ENCODE peak calls at places on chromosomes 2 and 18, in nine cellular contexts. F, U, D, T, V, S, A, J and C are unnamed samples. For H3K27me3, the result is how much of the 10 kb centered on the place peaks cover.

GRCh38 chr2:204452464-204453023 is 92.7 kb upstream of the PARD3B start:
- DNase-seq in A (peak), T (peak), V (no peak), J (peak), U (no peak), D (peak), S (no peak), F (peak), C (no peak)

GRCh38 chr2:47230418-47230817 is 75.3 kb upstream of the STPG4 start:
- DNase-seq in T (no peak), F (no peak), A (no peak), U (peak), J (peak), D (no peak), S (no peak), V (no peak), C (no peak)

GRCh38 chr2:112706170-112706664 is 14.6 kb upstream of the NT5DC4 start:
- DNase-seq in A (no peak), T (no peak), D (no peak), F (no peak), J (no peak), S (peak), V (peak), U (no peak), C (no peak)

GRCh38 chr2:123502926-123503325 is 522.2 kb upstream of the CNTNAP5 start:
- DNase-seq in D (no peak), V (no peak), A (no peak), T (no peak), S (no peak), J (no peak), F (no peak), U (no peak), C (no peak)

GRCh38 chr2:164964744-164965143 is 9.4 kb upstream of the SLC38A11 start:
- DNase-seq in T (no peak), F (no peak), U (no peak), S (no peak), J (no peak), V (no peak), A (no peak), D (no peak), C (no peak)

GRCh38 chr2:8169443-8169842 is 512.4 kb upstream of the ID2 start:
- DNase-seq in A (no peak), D (no peak), U (no peak), T (peak), V (no peak), S (no peak), F (no peak), J (no peak), C (no peak)

GRCh38 chr2:160651416-160652200 is 158.0 kb upstream of the RBMS1 start:
- DNase-seq in S (no peak), U (no peak), T (no peak), D (no peak), F (no peak), V (no peak), A (no peak), J (no peak), C (no peak)

GRCh38 chr2:201987426-201987825 is 46.2 kb upstream of the FZD7 start:
- DNase-seq in J (no peak), V (no peak), F (no peak), T (no peak), A (no peak), S (no peak), D (no peak), U (no peak), C (no peak)

GRCh38 chr2:240208631-240209211 is 68.3 kb upstream of the OTOS start:
- DNase-seq in F (no peak), J (no peak), A (no peak), T (no peak), V (no peak), U (no peak), D (no peak), S (no peak), C (no peak)

GRCh38 chr2:127107622-127107999 is 657 bp upstream of the BIN1 start:
- DNase-seq in F (no peak), S (no peak), T (no peak), A (no peak), D (peak), U (no peak), J (no peak), V (no peak), C (no peak)

GRCh38 chr2:145777297-145777696 is 1257.4 kb upstream of the ZEB2 start:
- DNase-seq in F (no peak), D (no peak), T (peak), S (no peak), U (no peak), A (no peak), J (no peak), V (no peak), C (no peak)

GRCh38 chr2:233152541-233152940 is 92.4 kb downstream of the INPP5D start:
- DNase-seq in D (no peak), S (no peak), V (no peak), U (peak), A (no peak), J (peak), T (peak), F (no peak), C (peak)

GRCh38 chr18:3703732-3704176 is 253.8 kb downstream of the TGIF1 start:
- DNase-seq in U (no peak), V (peak), T (peak), J (peak), F (peak), S (no peak), D (peak), A (peak), C (peak)

GRCh38 chr2:128057334-128057733 is 29.5 kb upstream of the SAP130 start:
- DNase-seq in U (no peak), F (no peak), D (no peak), A (no peak), J (no peak), V (no peak), S (no peak), T (no peak), C (no peak)

GRCh38 chr18:49400398-49401072 is 59.9 kb downstream of the DYM start:
- DNase-seq in F (no peak), V (no peak), A (no peak), S (no peak), T (peak), J (no peak), D (no peak), U (no peak), C (no peak)

GRCh38 chr2:100237770-100238169 is 84.5 kb downstream of the LONRF2 start:
- DNase-seq in S (no peak), V (no peak), A (no peak), D (no peak), J (no peak), F (no peak), T (no peak), U (no peak), C (no peak)

GRCh38 chr2:53303012-53303578 is 464.5 kb upstream of the CHAC2 start:
- DNase-seq in J (no peak), U (no peak), V (no peak), A (no peak), D (no peak), F (no peak), S (no peak), T (no peak), C (no peak)

GRCh38 chr2:217165547-217165946 is 305.7 kb upstream of the TNP1 start:
- DNase-seq in U (no peak), A (no peak), T (peak), S (no peak), V (no peak), J (no peak), D (no peak), F (no peak), C (no peak)
- H3K27me3 ChIP-seq in U (under half), A (under half), T (under half), S (under half), V (under half), J (under half), D (under half), F (under half), C (under half)

GRCh38 chr18:44732604-44733003 is 51.9 kb downstream of the SETBP1 start:
- DNase-seq in U (no peak), S (no peak), V (no peak), T (no peak), J (no peak), A (no peak), F (no peak), D (no peak), C (no peak)

GRCh38 chr18:44733069-44733753 is 52.5 kb downstream of the SETBP1 start:
- DNase-seq in D (peak), A (no peak), S (no peak), U (no peak), T (peak), V (no peak), F (no peak), J (no peak), C (no peak)

GRCh38 chr18:44731866-44732555 is 51.3 kb downstream of the SETBP1 start:
- DNase-seq in D (peak), T (peak), U (no peak), J (no peak), S (no peak), F (no peak), V (no peak), A (no peak), C (no peak)

GRCh38 chr18:44735071-44735470 is 54.4 kb downstream of the SETBP1 start:
- DNase-seq in J (no peak), V (no peak), T (no peak), U (no peak), D (no peak), A (no peak), F (no peak), S (no peak), C (no peak)

DNA sequence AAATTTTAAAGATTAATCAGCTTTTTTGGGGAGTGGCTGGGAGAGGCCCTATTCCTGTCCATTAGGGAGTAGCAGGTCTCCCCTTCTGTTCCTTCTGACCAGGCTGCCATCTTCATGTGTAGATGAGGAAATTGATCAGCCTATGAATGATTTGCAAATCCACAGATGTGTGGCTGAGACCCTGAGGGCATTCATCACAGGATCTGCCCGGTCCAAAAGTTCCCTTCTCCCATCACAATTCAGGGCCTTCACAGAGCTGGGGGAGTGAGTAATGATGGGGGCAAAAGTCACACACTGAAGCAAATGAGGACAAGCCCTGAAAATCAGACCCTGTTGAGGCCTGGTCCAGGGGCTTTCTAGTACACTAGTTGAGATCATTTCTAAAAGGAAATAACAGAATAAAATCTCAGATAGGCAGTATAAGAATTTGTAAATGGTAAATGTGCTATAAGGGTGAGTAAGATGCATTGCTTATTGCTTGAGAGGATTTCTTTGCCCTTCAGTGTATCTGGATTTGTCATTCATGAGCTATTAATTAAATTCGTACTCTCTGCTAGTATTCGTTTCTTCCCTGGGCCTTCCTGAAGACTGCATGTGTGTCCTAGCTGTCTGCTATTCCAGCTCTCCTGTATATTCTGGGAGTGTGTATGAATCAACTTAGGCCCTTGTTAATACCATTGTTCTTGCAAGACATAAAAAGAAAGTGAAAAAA is 53.2 kb downstream of the SETBP1 start:
- DNase-seq in S (no peak), J (no peak), U (no peak), V (no peak), A (no peak), D (no peak), F (no peak), T (peak), C (no peak)
- H3K27me3 ChIP-seq in S (under half), J (under half), U (under half), V (under half), A (under half), D (under half), F (under half), T (under half), C (under half)

GRCh38 chr18:59220784-59221765 is 1.1 kb downstream of the GRP start:
- DNase-seq in D (no peak), V (no peak), S (no peak), A (peak), J (no peak), U (no peak), T (no peak), F (peak), C (no peak)
- H3K27me3 ChIP-seq in D (under half), V (under half), S (under half), A (under half), J (half or more), U (under half), T (half or more), F (half or more), C (under half)

GRCh38 chr18:79490593-79491551 is 95.1 kb downstream of the NFATC1 start:
- DNase-seq in V (no peak), A (no peak), T (no peak), F (no peak), S (peak), J (no peak), D (no peak), U (no peak), C (no peak)

GRCh38 chr18:79489048-79489899 is 93.5 kb downstream of the NFATC1 start:
- DNase-seq in J (no peak), F (no peak), U (no peak), T (no peak), D (no peak), V (no peak), S (peak), A (no peak), C (peak)

GRCh38 chr18:79487198-79488165 is 91.8 kb downstream of the NFATC1 start:
- DNase-seq in S (peak), F (no peak), U (no peak), A (no peak), V (no peak), D (no peak), J (no peak), T (no peak), C (no peak)

GRCh38 chr18:79488311-79489047 is 92.7 kb downstream of the NFATC1 start:
- DNase-seq in S (peak), V (no peak), A (no peak), F (no peak), T (no peak), D (no peak), J (no peak), U (no peak), C (peak)

GRCh38 chr18:79489900-79490592 is 94.3 kb downstream of the NFATC1 start:
- DNase-seq in S (peak), V (no peak), F (no peak), J (no peak), T (no peak), D (no peak), A (no peak), U (no peak), C (peak)
- H3K27me3 ChIP-seq in S (under half), V (under half), F (under half), J (under half), T (under half), D (under half), A (under half), U (under half), C (under half)

GRCh38 chr2:232027530-232027929 is 66.0 kb downstream of the DIS3L2 start:
- DNase-seq in U (no peak), S (no peak), A (no peak), F (no peak), V (no peak), J (no peak), D (no peak), T (no peak), C (no peak)

GRCh38 chr2:232028071-232028470 is 66.6 kb downstream of the DIS3L2 start:
- DNase-seq in A (no peak), D (no peak), J (no peak), T (no peak), F (no peak), U (no peak), V (no peak), S (no peak), C (no peak)

GRCh38 chr2:232028631-232029030 is 67.1 kb downstream of the DIS3L2 start:
- DNase-seq in S (no peak), U (no peak), J (peak), F (no peak), A (no peak), T (peak), V (no peak), D (no peak), C (no peak)

GRCh38 chr2:232029336-232029735 is 67.8 kb downstream of the DIS3L2 start:
- DNase-seq in V (no peak), D (no peak), S (no peak), T (no peak), J (no peak), U (no peak), F (no peak), A (no peak), C (no peak)

DNA sequence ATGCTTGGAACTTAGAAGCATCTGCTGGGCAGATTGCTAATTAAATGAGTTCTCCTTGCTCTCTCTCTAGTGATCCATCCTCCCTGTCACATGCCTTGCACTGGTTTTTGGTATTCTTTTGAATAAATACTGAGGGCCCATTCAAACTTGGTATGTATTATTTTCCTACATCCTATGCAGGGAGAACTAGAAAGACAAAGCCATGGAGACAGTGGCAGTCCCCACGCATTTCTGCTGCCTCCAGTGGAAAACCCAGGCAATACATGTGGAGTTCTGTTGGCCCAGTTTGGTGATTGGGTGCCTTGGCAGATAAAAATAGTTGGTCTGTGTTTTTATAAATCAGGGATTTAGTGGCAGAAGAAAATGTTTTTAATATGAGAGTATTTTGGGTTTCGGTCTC is 68.7 kb downstream of the DIS3L2 start:
- DNase-seq in U (no peak), V (no peak), F (no peak), A (no peak), D (peak), S (no peak), J (no peak), T (no peak), C (no peak)
- H3K27me3 ChIP-seq in U (under half), V (under half), F (under half), A (under half), D (under half), S (under half), J (under half), T (under half), C (under half)

DNA sequence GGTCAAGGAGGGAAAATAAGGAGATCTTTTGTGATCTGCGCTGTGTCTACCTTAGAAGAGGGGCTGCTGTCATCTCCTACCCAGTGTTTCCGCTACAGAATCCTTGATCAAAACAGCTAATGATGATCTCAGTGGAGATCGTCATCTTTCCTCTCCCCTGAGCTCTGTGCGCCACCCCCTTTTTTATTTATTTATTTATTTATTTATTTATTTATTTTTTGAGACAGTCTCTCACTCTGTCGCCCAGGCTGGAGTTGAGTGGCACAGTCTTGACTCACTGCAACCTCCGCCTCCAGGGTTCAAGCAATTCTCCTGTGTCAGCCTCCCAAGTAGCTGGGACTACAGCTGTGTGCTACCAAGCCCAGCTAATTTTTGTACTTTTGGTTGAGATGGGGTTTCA is 55.5 kb downstream of the SERTAD2 start:
- DNase-seq in D (no peak), U (no peak), T (no peak), V (no peak), F (no peak), S (no peak), A (no peak), J (no peak), C (no peak)
- H3K27me3 ChIP-seq in D (under half), U (under half), T (under half), V (under half), F (under half), S (under half), A (under half), J (under half), C (under half)

GRCh38 chr2:174334278-174334715 is 457 bp upstream of the SP9 start:
- DNase-seq in F (peak), A (peak), J (no peak), U (no peak), S (no peak), V (no peak), T (no peak), D (no peak), C (no peak)
- H3K27me3 ChIP-seq in F (half or more), A (half or more), J (half or more), U (half or more), S (half or more), V (half or more), T (half or more), D (under half), C (half or more)

GRCh38 chr2:176099737-176100546 is at the start of gene HOXD12:
- DNase-seq in F (no peak), J (no peak), U (no peak), D (no peak), A (peak), S (peak), T (no peak), V (no peak), C (no peak)
- H3K27me3 ChIP-seq in F (half or more), J (half or more), U (half or more), D (under half), A (half or more), S (half or more), T (half or more), V (half or more), C (half or more)